ENCODE peak calls at places on chromosomes 2 and 18, in seven cellular contexts. I is NCI-H1105; W is mesenteric fat pad; G is HTR-8/SVneo; F is pancreas; M is stimulated activated naive CD8-positive, alpha-beta T cell treated with anti-CD3 and anti-CD28 coated beads, Interleukin-15, Interleukin-2, amounts not matched to agents 100 U/mL and 50 U/mL, for 24 hours; Q is astrocyte of the spinal cord. K is an unnamed sample.

GRCh38 chr2:54000524-54000923 is 29.7 kb upstream of the PSME4 start:
- DNase-seq in I (no peak), G (no peak), Q (peak; percentile 1), W (no peak), M (no peak), F (no peak), K (no peak)

GRCh38 chr2:220157312-220157711 is 529.9 kb downstream of the SLC4A3 start:
- DNase-seq in W (no peak), F (no peak), Q (no peak), I (no peak), G (no peak), M (no peak), K (no peak)

GRCh38 chr2:180656455-180656847 is 324.0 kb upstream of the UBE2E3 start:
- DNase-seq in M (no peak), Q (peak; percentile 60), F (no peak), W (no peak), I (no peak), G (no peak), K (no peak)

GRCh38 chr2:105487142-105488069 is 88.6 kb upstream of the FHL2 start:
- DNase-seq in F (no peak), I (no peak), W (no peak), M (no peak), G (peak; percentile 50), Q (peak; percentile 95), K (no peak)

GRCh38 chr2:163591461-163591860 is 144.3 kb downstream of the FIGN start:
- DNase-seq in I (no peak), M (no peak), Q (no peak), F (no peak), G (no peak), W (no peak), K (no peak)

GRCh38 chr2:186459009-186459408 is 27.1 kb upstream of the ZC3H15 start:
- DNase-seq in F (no peak), I (no peak), W (no peak), M (no peak), Q (peak; percentile 10), G (no peak), K (no peak)

GRCh38 chr18:79496978-79497637 is 101.4 kb downstream of the NFATC1 start:
- DNase-seq in F (no peak), G (no peak), I (peak; percentile 6), M (no peak), Q (peak; percentile 73), W (peak; percentile 69), K (peak; percentile 22)

GRCh38 chr2:60735496-60736250 is 20.4 kb upstream of the PAPOLG start:
- DNase-seq in M (peak; percentile 29), I (peak; percentile 16), W (no peak), G (no peak), Q (no peak), F (no peak), K (no peak)